ENCODE peak calls at places on chromosomes 2 and 18, in six cellular contexts. R is GM23338, D is neural progenitor cell, J is GM12865, M is tibial nerve, C is upper lobe of left lung. G is an unnamed sample.

GRCh38 chr2:162732946-162733698 is 105.4 kb downstream of the KCNH7 start:
- DNase-seq in R (peak), D (no peak), J (peak), M (no peak), C (no peak), G (no peak)

GRCh38 chr18:11005528-11005927 is 143.8 kb downstream of the PIEZO2 start:
- DNase-seq in R (no peak), D (peak), J (peak), M (peak), C (no peak), G (peak)

GRCh38 chr2:223834431-223834830 is 3.0 kb downstream of the AP1S3 start:
- DNase-seq in R (no peak), D (no peak), J (no peak), M (no peak), C (no peak), G (no peak)

GRCh38 chr18:6509417-6510198 is 94.9 kb upstream of the L3MBTL4 start:
- DNase-seq in R (peak), D (peak), J (peak), M (no peak), C (no peak), G (peak)

GRCh38 chr2:37871453-37872191 is 53.5 kb upstream of the RMDN2 start:
- DNase-seq in R (no peak), D (no peak), J (peak), M (no peak), C (no peak), G (peak)

GRCh38 chr2:144382848-144383247 is 137.1 kb downstream of the ZEB2 start:
- DNase-seq in R (no peak), D (no peak), J (peak), M (no peak), C (no peak), G (peak)

GRCh38 chr2:15273452-15273851 is 287.7 kb downstream of the NBAS start:
- DNase-seq in R (no peak), D (no peak), J (no peak), M (no peak), C (no peak), G (no peak)

GRCh38 chr18:78871631-78872030 is 108.0 kb upstream of the SALL3 start:
- DNase-seq in R (no peak), D (no peak), J (no peak), M (peak), C (no peak), G (no peak)

GRCh38 chr2:62286089-62286785 is 90.3 kb downstream of the B3GNT2 start:
- DNase-seq in R (no peak), D (no peak), J (no peak), M (no peak), C (no peak), G (no peak)

GRCh38 chr2:120740765-120741513 is 5.3 kb downstream of the GLI2 start:
- DNase-seq in R (peak), D (peak), J (no peak), M (no peak), C (peak), G (no peak)
- H3K4me3 ChIP-seq in R (peak), D (peak), J (no peak), M (peak), C (no peak), G (peak)

GRCh38 chr2:128054104-128054503 is 26.2 kb upstream of the SAP130 start:
- DNase-seq in R (no peak), D (no peak), J (no peak), M (no peak), C (no peak), G (no peak)
- TF ChIP-seq CTCF in R (peak), D (peak), J (no peak), M (no peak), C (no peak), G (no peak)

GRCh38 chr2:206201075-206201848 is 41.6 kb downstream of the EEF1B2 start:
- DNase-seq in R (no peak), D (no peak), J (no peak), M (no peak), C (no peak), G (peak)

GRCh38 chr2:206193643-206194382 is 34.1 kb downstream of the EEF1B2 start:
- DNase-seq in R (no peak), D (no peak), J (no peak), M (no peak), C (no peak), G (no peak)

GRCh38 chr2:206202446-206202845 is 42.8 kb downstream of the EEF1B2 start:
- DNase-seq in R (no peak), D (no peak), J (no peak), M (no peak), C (peak), G (no peak)

GRCh38 chr2:206203331-206203730 is 43.6 kb downstream of the EEF1B2 start:
- DNase-seq in R (no peak), D (no peak), J (no peak), M (no peak), C (no peak), G (no peak)

GRCh38 chr2:206198677-206199076 is 39.0 kb downstream of the EEF1B2 start:
- DNase-seq in R (no peak), D (no peak), J (no peak), M (no peak), C (no peak), G (peak)
- H3K4me3 ChIP-seq in R (no peak), D (no peak), J (no peak), M (no peak), C (no peak), G (no peak)

DNA sequence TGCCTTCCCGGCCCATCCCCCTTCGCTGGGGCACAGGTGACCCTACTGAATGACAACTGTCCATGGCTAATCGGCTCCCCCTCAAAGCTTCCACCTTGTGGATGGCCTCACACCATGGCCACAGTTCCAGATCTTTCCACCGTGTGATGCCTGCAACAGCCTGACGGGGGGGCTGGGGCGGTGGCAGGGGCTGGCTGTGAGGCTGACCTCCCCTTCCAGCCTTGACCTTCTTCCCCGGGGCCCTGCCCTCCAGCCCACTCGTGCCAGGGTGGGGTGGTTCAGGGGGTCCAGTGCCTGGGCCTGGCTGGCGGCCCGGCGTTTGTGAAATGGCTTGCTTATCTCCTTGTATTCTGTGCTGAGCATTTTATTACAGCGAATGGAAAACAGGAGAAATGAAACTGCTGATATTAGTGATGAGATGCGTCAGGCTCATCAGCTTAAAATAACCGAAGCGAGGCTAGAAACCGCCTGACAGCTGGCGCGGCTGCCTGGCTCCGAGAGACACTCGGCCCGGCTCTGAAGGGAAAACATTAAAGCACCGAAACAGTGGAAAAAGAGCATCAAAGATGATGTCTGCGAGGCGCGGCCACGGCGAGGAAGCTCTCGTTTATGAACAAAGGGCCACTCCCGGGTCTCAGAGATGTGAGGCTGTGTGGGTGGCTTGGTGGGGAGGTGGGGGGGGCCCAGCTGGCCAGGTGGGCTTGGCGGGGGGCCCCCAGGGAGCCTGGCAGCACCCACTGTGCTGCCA is 916 bp upstream of the PDCD1 start:
- DNase-seq in R (no peak), D (no peak), J (peak), M (peak), C (peak), G (peak)
- TF ChIP-seq CTCF in R (no peak), D (peak), J (peak), M (no peak), C (no peak), G (peak)